ENCODE peak calls at places on chromosome 13, in four cellular contexts. One of them, this sample, is unnamed.

GRCh38 chr13:52851153-52851962 is 2.9 kb upstream of the PCDH8 start:
- DNase-seq in NCI-H1417: peak; percentile 93
- DNase-seq in activated naive CD4-positive, alpha-beta T cell: no peak
- DNase-seq in H9: peak; percentile 85
- DNase-seq in this sample: no peak

GRCh38 chr13:89568746-89569145 is 1778.7 kb upstream of the MIR17HG start:
- DNase-seq in NCI-H1417: no peak
- DNase-seq in activated naive CD4-positive, alpha-beta T cell: no peak
- DNase-seq in H9: no peak
- DNase-seq in this sample: no peak

GRCh38 chr13:113740661-113741060 is 18.4 kb upstream of the TMEM255B start:
- DNase-seq in NCI-H1417: no peak
- DNase-seq in activated naive CD4-positive, alpha-beta T cell: no peak
- DNase-seq in H9: no peak
- DNase-seq in this sample: no peak

GRCh38 chr13:58574791-58575190 is 943.2 kb downstream of the PCDH17 start:
- DNase-seq in NCI-H1417: no peak
- DNase-seq in activated naive CD4-positive, alpha-beta T cell: no peak
- DNase-seq in H9: no peak
- DNase-seq in this sample: no peak

GRCh38 chr13:27966641-27967202 is 2.4 kb downstream of the CDX2 start:
- DNase-seq in NCI-H1417: no peak
- DNase-seq in activated naive CD4-positive, alpha-beta T cell: no peak
- DNase-seq in H9: peak; percentile 90
- DNase-seq in this sample: no peak

GRCh38 chr13:113647351-113648217 is 10.4 kb downstream of the ATP4B start:
- DNase-seq in NCI-H1417: peak; percentile 94
- DNase-seq in activated naive CD4-positive, alpha-beta T cell: no peak
- DNase-seq in H9: no peak
- DNase-seq in this sample: peak; percentile 57

GRCh38 chr13:64078480-64078936 is 2662.9 kb upstream of the PCDH20 start:
- DNase-seq in NCI-H1417: peak; percentile 72
- DNase-seq in activated naive CD4-positive, alpha-beta T cell: no peak
- DNase-seq in H9: no peak
- DNase-seq in this sample: no peak

GRCh38 chr13:27182844-27183497 is 11.4 kb upstream of the USP12 start:
- DNase-seq in NCI-H1417: no peak
- DNase-seq in activated naive CD4-positive, alpha-beta T cell: no peak
- DNase-seq in H9: no peak
- DNase-seq in this sample: no peak

GRCh38 chr13:98216135-98216565 is 39.1 kb upstream of the RNF113B start:
- DNase-seq in NCI-H1417: peak; percentile 30
- DNase-seq in activated naive CD4-positive, alpha-beta T cell: no peak
- DNase-seq in H9: no peak
- DNase-seq in this sample: no peak

This sample was measured in omental fat pad.